ENCODE peak calls at places on chromosomes 2 and 18, in four cellular contexts. T is SW480, L is WTC11, B is left cardiac atrium. P is an unnamed sample.

GRCh38 chr2:11245322-11245721 is 90.1 kb downstream of the SLC66A3 start:
- DNase-seq in T (no peak), L (no peak), B (no peak), P (peak)

GRCh38 chr2:96747061-96747460 is 7.2 kb upstream of the LMAN2L start:
- DNase-seq in T (no peak), L (no peak), B (no peak), P (no peak)

GRCh38 chr18:905948-906415 is 1.3 kb downstream of the ADCYAP1 start:
- DNase-seq in T (no peak), L (peak), B (no peak), P (no peak)

GRCh38 chr2:157307021-157307420 is 18.6 kb downstream of the ERMN start:
- DNase-seq in T (peak), L (no peak), B (no peak), P (no peak)

GRCh38 chr2:37795938-37796337 is 124.5 kb upstream of the CDC42EP3 start:
- DNase-seq in T (no peak), L (no peak), B (no peak), P (peak)

GRCh38 chr2:31413025-31413424 is 1.5 kb downstream of the XDH start:
- DNase-seq in T (no peak), L (no peak), B (no peak), P (no peak)

GRCh38 chr2:102268529-102269524 is 42.5 kb upstream of the IL1RL1 start:
- DNase-seq in T (no peak), L (no peak), B (no peak), P (peak)

GRCh38 chr18:55577812-55578539 is 10.0 kb downstream of the TCF4 start:
- DNase-seq in T (no peak), L (no peak), B (no peak), P (no peak)

GRCh38 chr18:69102959-69103358 is 297.7 kb upstream of the DOK6 start:
- DNase-seq in T (no peak), L (no peak), B (no peak), P (no peak)

GRCh38 chr2:115412501-115412900 is 970.1 kb downstream of the DPP10 start:
- DNase-seq in T (no peak), L (no peak), B (no peak), P (no peak)

GRCh38 chr18:58038063-58038462 is 6.0 kb upstream of the NEDD4L start:
- DNase-seq in T (no peak), L (no peak), B (no peak), P (no peak)

GRCh38 chr2:128261245-128262128 is 57.2 kb downstream of the HS6ST1 start:
- DNase-seq in T (peak), L (no peak), B (no peak), P (no peak)

GRCh38 chr2:216849987-216850386 is 9.9 kb downstream of the TNP1 start:
- DNase-seq in T (no peak), L (no peak), B (peak), P (no peak)

GRCh38 chr2:241003830-241004564 is 5.6 kb downstream of the SNED1 start:
- DNase-seq in T (no peak), L (no peak), B (no peak), P (no peak)

GRCh38 chr2:70984228-70984575 is 5.8 kb downstream of the ANKRD53 start:
- DNase-seq in T (no peak), L (no peak), B (no peak), P (no peak)

GRCh38 chr18:63262369-63263335 is 56.9 kb downstream of the BCL2 start:
- DNase-seq in T (no peak), L (no peak), B (no peak), P (no peak)

GRCh38 chr18:3794537-3795348 is 344.8 kb downstream of the TGIF1 start:
- DNase-seq in T (peak), L (no peak), B (peak), P (peak)

GRCh38 chr18:74976331-74976909 is 232.5 kb downstream of the PTGR3 start:
- DNase-seq in T (no peak), L (no peak), B (no peak), P (no peak)

GRCh38 chr2:67997528-67998267 is 65.1 kb downstream of the C1D start:
- DNase-seq in T (no peak), L (no peak), B (no peak), P (peak)

GRCh38 chr2:227774895-227775842 is 29.5 kb downstream of the SCYGR8 start:
- DNase-seq in T (no peak), L (no peak), B (no peak), P (no peak)

GRCh38 chr2:29502452-29502851 is 387.2 kb downstream of the CLIP4 start:
- DNase-seq in T (no peak), L (no peak), B (no peak), P (peak)

GRCh38 chr18:80188643-80189010 is 58.7 kb downstream of the PARD6G start:
- DNase-seq in T (no peak), L (no peak), B (no peak), P (no peak)

GRCh38 chr18:9852266-9853081 is 33.3 kb upstream of the TXNDC2 start:
- DNase-seq in T (no peak), L (no peak), B (no peak), P (no peak)

GRCh38 chr2:118202707-118203303 is 114.5 kb downstream of the INSIG2 start:
- DNase-seq in T (peak), L (peak), B (peak), P (peak)

GRCh38 chr2:129695496-129695895 is 284.0 kb upstream of the RAB6C start:
- DNase-seq in T (no peak), L (no peak), B (no peak), P (no peak)

GRCh38 chr2:11748018-11748860 is 1.8 kb downstream of the LPIN1 start:
- DNase-seq in T (no peak), L (no peak), B (no peak), P (no peak)

GRCh38 chr2:213164263-213164662 is 12.9 kb upstream of the IKZF2 start:
- DNase-seq in T (no peak), L (no peak), B (no peak), P (no peak)

GRCh38 chr2:198045227-198045626 is 240.8 kb downstream of the PLCL1 start:
- DNase-seq in T (no peak), L (no peak), B (no peak), P (no peak)

GRCh38 chr2:131572175-131572574 is 44.5 kb downstream of the CCDC74A start:
- DNase-seq in T (no peak), L (no peak), B (no peak), P (no peak)

GRCh38 chr2:54560146-54560881 is 104.2 kb downstream of the SPTBN1 start:
- DNase-seq in T (peak), L (no peak), B (peak), P (peak)

GRCh38 chr2:45331034-45331786 is 279.9 kb downstream of the SRBD1 start:
- DNase-seq in T (peak), L (no peak), B (no peak), P (no peak)

GRCh38 chr2:174117951-174118930 is 130.1 kb downstream of the OLA1 start:
- DNase-seq in T (no peak), L (no peak), B (no peak), P (peak)

GRCh38 chr2:134431837-134432437 is 178.1 kb downstream of the MGAT5 start:
- DNase-seq in T (no peak), L (no peak), B (no peak), P (peak)

GRCh38 chr18:23992119-23992940 is 22.2 kb upstream of the TTC39C start:
- DNase-seq in T (peak), L (no peak), B (peak), P (no peak)

GRCh38 chr2:70696142-70696541 is 71.9 kb downstream of the ADD2 start:
- DNase-seq in T (no peak), L (no peak), B (no peak), P (no peak)

GRCh38 chr18:66792466-66792865 is 188.6 kb upstream of the CDH19 start:
- DNase-seq in T (no peak), L (no peak), B (no peak), P (no peak)

GRCh38 chr2:219230201-219230540 is 565 bp downstream of the ANKZF1 start:
- DNase-seq in T (peak), L (peak), B (no peak), P (no peak)

GRCh38 chr18:79245517-79246001 is 150.2 kb upstream of the NFATC1 start:
- DNase-seq in T (peak), L (no peak), B (no peak), P (no peak)

GRCh38 chr2:102967451-102967850 is 205.6 kb downstream of the TMEM182 start:
- DNase-seq in T (peak), L (no peak), B (no peak), P (no peak)